ENCODE peak calls at places on chromosomes 11 and 22, in five cellular contexts. P is neural progenitor cell, N is lower leg skin, F is astrocyte, T is cardiac muscle cell. V is an unnamed sample.

GRCh38 chr11:127521413-127521812 is 520.8 kb upstream of the KIRREL3 start:
- DNase-seq in P (no peak), N (no peak), F (peak), T (no peak), V (peak)

GRCh38 chr11:66727282-66727882 is 1.6 kb downstream of the SPTBN2 start:
- DNase-seq in P (peak), N (peak), F (peak), T (peak), V (no peak)

GRCh38 chr11:134120921-134121526 is 52.2 kb downstream of the JAM3 start:
- DNase-seq in P (no peak), N (no peak), F (peak), T (peak), V (peak)

GRCh38 chr22:28497188-28497587 is 182.5 kb downstream of the TTC28 start:
- DNase-seq in P (no peak), N (no peak), F (peak), T (no peak), V (peak)

GRCh38 chr22:43337946-43338345 is 5.2 kb downstream of the SCUBE1 start:
- DNase-seq in P (no peak), N (no peak), F (no peak), T (no peak), V (no peak)

GRCh38 chr11:31819533-31820437 is 8.7 kb upstream of the PAX6 start:
- DNase-seq in P (peak), N (peak), F (no peak), T (no peak), V (no peak)

GRCh38 chr22:44037519-44038370 is 13.6 kb downstream of the PARVB start:
- DNase-seq in P (no peak), N (no peak), F (peak), T (peak), V (peak)

GRCh38 chr11:59899532-59899931 is 20.9 kb downstream of the OOSP3 start:
- DNase-seq in P (no peak), N (no peak), F (no peak), T (no peak), V (no peak)

GRCh38 chr22:26545827-26546226 is 33.6 kb upstream of the TFIP11 start:
- DNase-seq in P (no peak), N (no peak), F (no peak), T (no peak), V (no peak)

GRCh38 chr22:45603631-45604030 is 68.0 kb upstream of the ATXN10 start:
- DNase-seq in P (no peak), N (no peak), F (no peak), T (no peak), V (no peak)

GRCh38 chr22:28183078-28183870 is 264.2 kb upstream of the PITPNB start:
- DNase-seq in P (no peak), N (no peak), F (no peak), T (peak), V (no peak)

GRCh38 chr11:106706355-106706754 is 311.9 kb downstream of the GUCY1A2 start:
- DNase-seq in P (no peak), N (no peak), F (peak), T (peak), V (peak)

GRCh38 chr22:41668971-41669911 is 19.4 kb downstream of the SNU13 start:
- DNase-seq in P (no peak), N (no peak), F (peak), T (peak), V (peak)

GRCh38 chr11:121670792-121671275 is 218.1 kb upstream of the SORL1-AS1 start:
- DNase-seq in P (no peak), N (no peak), F (peak), T (peak), V (no peak)

GRCh38 chr11:35040221-35040942 is 98.6 kb upstream of the CD44 start:
- DNase-seq in P (no peak), N (no peak), F (peak), T (peak), V (peak)

GRCh38 chr22:19123936-19124335 is 1.7 kb upstream of the DGCR2 start:
- DNase-seq in P (no peak), N (no peak), F (no peak), T (no peak), V (no peak)

GRCh38 chr11:126474220-126474619 is 118.7 kb downstream of the ST3GAL4 start:
- DNase-seq in P (no peak), N (no peak), F (no peak), T (no peak), V (no peak)

GRCh38 chr11:1308745-1309497 is 511 bp downstream of the TOLLIP start:
- DNase-seq in P (no peak), N (peak), F (no peak), T (no peak), V (no peak)

GRCh38 chr11:121715395-121715794 is 262.6 kb upstream of the SORL1-AS1 start:
- DNase-seq in P (no peak), N (no peak), F (no peak), T (no peak), V (peak)

GRCh38 chr11:14320020-14320419 is 39.0 kb downstream of the RRAS2 start:
- DNase-seq in P (no peak), N (no peak), F (peak), T (no peak), V (peak)

GRCh38 chr11:13595166-13595565 is 73.3 kb upstream of the FAR1 start:
- DNase-seq in P (no peak), N (no peak), F (peak), T (no peak), V (peak)

GRCh38 chr11:10318527-10318802 is 13.6 kb downstream of the ADM start:
- DNase-seq in P (no peak), N (peak), F (no peak), T (no peak), V (no peak)

GRCh38 chr11:662689-663274 is 25.7 kb downstream of the DRD4 start:
- DNase-seq in P (peak), N (no peak), F (peak), T (peak), V (peak)

GRCh38 chr11:110376711-110377324 is 52.9 kb upstream of the FDX1 start:
- DNase-seq in P (peak), N (peak), F (peak), T (peak), V (peak)

GRCh38 chr11:14414470-14415461 is 55.8 kb upstream of the RRAS2 start:
- DNase-seq in P (no peak), N (no peak), F (peak), T (peak), V (no peak)

GRCh38 chr11:73106347-73106746 is 35.8 kb downstream of the FCHSD2 start:
- DNase-seq in P (no peak), N (no peak), F (no peak), T (no peak), V (no peak)

GRCh38 chr11:99199336-99199735 is 178.6 kb downstream of the CNTN5 start:
- DNase-seq in P (no peak), N (no peak), F (peak), T (peak), V (no peak)

GRCh38 chr11:61679893-61680621 is at the start of gene DAGLA:
- DNase-seq in P (peak), N (peak), F (no peak), T (peak), V (peak)

GRCh38 chr22:25196326-25196725 is 3.3 kb upstream of the CRYBB3 start:
- DNase-seq in P (no peak), N (no peak), F (no peak), T (no peak), V (no peak)

GRCh38 chr22:37818397-37819099 is 4.6 kb upstream of the GALR3 start:
- DNase-seq in P (peak), N (peak), F (peak), T (peak), V (no peak)

GRCh38 chr11:99814021-99814420 is 793.3 kb downstream of the CNTN5 start:
- DNase-seq in P (no peak), N (no peak), F (no peak), T (no peak), V (no peak)

GRCh38 chr22:23520875-23521441 is 59.1 kb downstream of the IGLL1 start:
- DNase-seq in P (peak), N (no peak), F (no peak), T (peak), V (peak)

GRCh38 chr11:100810146-100810545 is 123.1 kb downstream of the ARHGAP42 start:
- DNase-seq in P (no peak), N (no peak), F (peak), T (no peak), V (peak)

GRCh38 chr11:35491231-35491871 is 34.1 kb downstream of the PAMR1 start:
- DNase-seq in P (no peak), N (no peak), F (peak), T (peak), V (peak)

GRCh38 chr11:118886681-118887111 is 3.0 kb downstream of the CXCR5 start:
- DNase-seq in P (no peak), N (no peak), F (no peak), T (no peak), V (no peak)

GRCh38 chr11:68353669-68354068 is 41.3 kb downstream of the LRP5 start:
- DNase-seq in P (no peak), N (no peak), F (no peak), T (no peak), V (no peak)

GRCh38 chr11:31233425-31233824 is 136.1 kb downstream of the DCDC1 start:
- DNase-seq in P (no peak), N (no peak), F (no peak), T (peak), V (no peak)

GRCh38 chr11:57394203-57394602 is 3.8 kb upstream of the PRG2 start:
- DNase-seq in P (no peak), N (no peak), F (no peak), T (no peak), V (no peak)

GRCh38 chr11:119460582-119460981 is 37.6 kb upstream of the THY1 start:
- DNase-seq in P (no peak), N (no peak), F (peak), T (peak), V (peak)

GRCh38 chr22:47374273-47374771 is 611.9 kb downstream of the TBC1D22A start:
- DNase-seq in P (no peak), N (peak), F (no peak), T (no peak), V (no peak)
- H3K4me3 ChIP-seq in P (no peak), N (no peak), F (no peak), T (no peak), V (no peak)

GRCh38 chr11:8689726-8690255 is 7.2 kb downstream of the RPL27A start:
- DNase-seq in P (no peak), N (peak), F (peak), T (no peak), V (no peak)
- H3K4me3 ChIP-seq in P (peak), N (no peak), F (peak), T (peak), V (no peak)

GRCh38 chr11:21893468-21893867 is 299.4 kb upstream of the ANO5 start:
- DNase-seq in P (no peak), N (no peak), F (no peak), T (no peak), V (no peak)
- H3K4me3 ChIP-seq in P (no peak), N (no peak), F (no peak), T (no peak), V (no peak)

GRCh38 chr11:33043221-33043833 is 4.0 kb downstream of the TCP11L1 start:
- DNase-seq in P (no peak), N (no peak), F (peak), T (no peak), V (no peak)

GRCh38 chr11:33044281-33044680 is 4.9 kb downstream of the TCP11L1 start:
- DNase-seq in P (no peak), N (no peak), F (peak), T (no peak), V (no peak)

GRCh38 chr11:33040127-33040861 is 922 bp downstream of the TCP11L1 start:
- DNase-seq in P (no peak), N (no peak), F (peak), T (peak), V (no peak)

GRCh38 chr11:33039274-33040126 is at the start of gene TCP11L1:
- DNase-seq in P (peak), N (peak), F (peak), T (peak), V (peak)

GRCh38 chr11:33040862-33041453 is 1.6 kb downstream of the TCP11L1 start:
- DNase-seq in P (peak), N (no peak), F (no peak), T (no peak), V (no peak)
- H3K4me3 ChIP-seq in P (peak), N (no peak), F (peak), T (no peak), V (peak)

GRCh38 chr11:65595921-65596281 is 301 bp upstream of the KCNK7 start:
- DNase-seq in P (no peak), N (no peak), F (no peak), T (no peak), V (no peak)

GRCh38 chr11:65596520-65596919 is 920 bp upstream of the KCNK7 start:
- DNase-seq in P (no peak), N (no peak), F (no peak), T (no peak), V (no peak)

GRCh38 chr11:65592840-65593517 is 2.6 kb downstream of the KCNK7 start:
- DNase-seq in P (no peak), N (no peak), F (no peak), T (no peak), V (no peak)

GRCh38 chr11:65593518-65594414 is 1.8 kb downstream of the KCNK7 start:
- DNase-seq in P (peak), N (no peak), F (no peak), T (peak), V (no peak)

GRCh38 chr11:65594991-65595920 is at the start of gene KCNK7:
- DNase-seq in P (no peak), N (no peak), F (no peak), T (no peak), V (no peak)
- H3K4me3 ChIP-seq in P (no peak), N (no peak), F (no peak), T (no peak), V (no peak)

GRCh38 chr22:22395230-22395629 is 113.3 kb downstream of the ZNF280B start:
- DNase-seq in P (no peak), N (peak), F (no peak), T (no peak), V (no peak)
- H3K4me3 ChIP-seq in P (no peak), N (no peak), F (no peak), T (no peak), V (no peak)

GRCh38 chr11:130389315-130389935 is 39.0 kb downstream of the ADAMTS8 start:
- DNase-seq in P (no peak), N (no peak), F (no peak), T (no peak), V (no peak)

GRCh38 chr11:130391692-130392091 is 36.7 kb downstream of the ADAMTS8 start:
- DNase-seq in P (no peak), N (no peak), F (no peak), T (no peak), V (peak)

GRCh38 chr11:130383363-130384168 is 44.8 kb downstream of the ADAMTS8 start:
- DNase-seq in P (no peak), N (peak), F (peak), T (peak), V (peak)

GRCh38 chr11:130390071-130390758 is 38.2 kb downstream of the ADAMTS8 start:
- DNase-seq in P (no peak), N (no peak), F (peak), T (peak), V (peak)

GRCh38 chr11:130388607-130389205 is 39.7 kb downstream of the ADAMTS8 start:
- DNase-seq in P (no peak), N (no peak), F (no peak), T (no peak), V (no peak)
- H3K4me3 ChIP-seq in P (no peak), N (no peak), F (no peak), T (no peak), V (no peak)

GRCh38 chr22:36506637-36507517 is at the start of gene FOXRED2:
- DNase-seq in P (peak), N (peak), F (peak), T (peak), V (peak)
- H3K4me3 ChIP-seq in P (peak), N (peak), F (peak), T (peak), V (peak)

DNA sequence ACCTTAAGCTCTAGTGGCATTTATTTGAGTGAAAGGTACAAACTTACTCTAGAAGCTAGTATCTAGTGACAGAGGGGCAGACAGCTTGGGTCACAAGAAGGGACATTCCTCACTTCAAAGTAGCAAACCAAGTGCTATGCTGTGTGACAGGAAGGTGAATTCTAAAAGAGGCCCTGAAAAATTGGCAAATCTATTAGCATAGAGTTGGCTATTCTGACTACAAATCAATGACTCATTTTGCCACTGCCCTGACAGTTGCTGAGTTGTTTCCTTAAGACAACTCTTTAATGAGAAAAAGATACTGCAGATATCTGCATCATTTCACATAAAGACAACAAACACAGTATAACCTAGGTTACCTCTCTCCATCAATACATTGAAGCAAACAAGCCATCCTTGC is 524.0 kb upstream of the LRRC4C start:
- DNase-seq in P (no peak), N (no peak), F (peak), T (no peak), V (no peak)
- H3K4me3 ChIP-seq in P (no peak), N (no peak), F (no peak), T (no peak), V (no peak)

GRCh38 chr11:69787906-69788305 is 12.8 kb upstream of the FGF4 start:
- DNase-seq in P (no peak), N (no peak), F (no peak), T (no peak), V (no peak)
- H3K4me3 ChIP-seq in P (no peak), N (no peak), F (no peak), T (no peak), V (no peak)

V was measured in AG10803.